ENCODE peak calls at places on chromosomes 4 and X, in four cellular contexts. J is K562, V is GM12891, K is H1. U is an unnamed sample.

GRCh38 chr4:185244763-185245162 is 35.4 kb downstream of the SNX25 start:
- DNase-seq in J (no peak), V (no peak), K (no peak), U (no peak)

GRCh38 chrX:41192880-41193279 is 107.6 kb downstream of the USP9X start:
- DNase-seq in V (no peak), J (no peak), K (no peak), U (no peak)

GRCh38 chrX:137823257-137823656 is 257.3 kb downstream of the ZIC3 start:
- DNase-seq in K (no peak), J (peak), V (no peak), U (no peak)

GRCh38 chr4:76781698-76782595 is 116.0 kb downstream of the SOWAHB start:
- DNase-seq in V (no peak), J (no peak), K (no peak), U (no peak)

GRCh38 chr4:23827971-23828680 is 61.7 kb downstream of the PPARGC1A start:
- DNase-seq in V (no peak), J (no peak), K (no peak), U (no peak)

GRCh38 chr4:100982345-100982744 is 365.0 kb downstream of the PPP3CA start:
- DNase-seq in V (no peak), J (no peak), K (no peak), U (no peak)

GRCh38 chr4:181517521-181517920 is 725.7 kb upstream of the TENM3 start:
- DNase-seq in K (no peak), V (no peak), J (no peak), U (no peak)

GRCh38 chr4:173212379-173212778 is 43.8 kb downstream of the GALNT7 start:
- DNase-seq in J (no peak), K (no peak), V (no peak), U (no peak)

GRCh38 chrX:139933904-139934303 is 1.1 kb upstream of the ATP11C start:
- DNase-seq in J (no peak), K (no peak), V (no peak), U (no peak)

GRCh38 chr4:172691552-172691951 is 477.1 kb upstream of the GALNT7 start:
- DNase-seq in K (no peak), J (no peak), V (no peak), U (no peak)

GRCh38 chrX:136269921-136270320 is 18.7 kb upstream of the MAP7D3 start:
- DNase-seq in J (no peak), V (no peak), K (no peak), U (no peak)

GRCh38 chrX:136271300-136271699 is 20.1 kb upstream of the MAP7D3 start:
- DNase-seq in K (no peak), V (no peak), J (no peak), U (no peak)

GRCh38 chrX:136266828-136267227 is 15.6 kb upstream of the MAP7D3 start:
- DNase-seq in J (no peak), K (no peak), V (no peak), U (no peak)

GRCh38 chrX:136272325-136272724 is 21.1 kb upstream of the MAP7D3 start:
- DNase-seq in V (no peak), K (no peak), J (no peak), U (no peak)

DNA sequence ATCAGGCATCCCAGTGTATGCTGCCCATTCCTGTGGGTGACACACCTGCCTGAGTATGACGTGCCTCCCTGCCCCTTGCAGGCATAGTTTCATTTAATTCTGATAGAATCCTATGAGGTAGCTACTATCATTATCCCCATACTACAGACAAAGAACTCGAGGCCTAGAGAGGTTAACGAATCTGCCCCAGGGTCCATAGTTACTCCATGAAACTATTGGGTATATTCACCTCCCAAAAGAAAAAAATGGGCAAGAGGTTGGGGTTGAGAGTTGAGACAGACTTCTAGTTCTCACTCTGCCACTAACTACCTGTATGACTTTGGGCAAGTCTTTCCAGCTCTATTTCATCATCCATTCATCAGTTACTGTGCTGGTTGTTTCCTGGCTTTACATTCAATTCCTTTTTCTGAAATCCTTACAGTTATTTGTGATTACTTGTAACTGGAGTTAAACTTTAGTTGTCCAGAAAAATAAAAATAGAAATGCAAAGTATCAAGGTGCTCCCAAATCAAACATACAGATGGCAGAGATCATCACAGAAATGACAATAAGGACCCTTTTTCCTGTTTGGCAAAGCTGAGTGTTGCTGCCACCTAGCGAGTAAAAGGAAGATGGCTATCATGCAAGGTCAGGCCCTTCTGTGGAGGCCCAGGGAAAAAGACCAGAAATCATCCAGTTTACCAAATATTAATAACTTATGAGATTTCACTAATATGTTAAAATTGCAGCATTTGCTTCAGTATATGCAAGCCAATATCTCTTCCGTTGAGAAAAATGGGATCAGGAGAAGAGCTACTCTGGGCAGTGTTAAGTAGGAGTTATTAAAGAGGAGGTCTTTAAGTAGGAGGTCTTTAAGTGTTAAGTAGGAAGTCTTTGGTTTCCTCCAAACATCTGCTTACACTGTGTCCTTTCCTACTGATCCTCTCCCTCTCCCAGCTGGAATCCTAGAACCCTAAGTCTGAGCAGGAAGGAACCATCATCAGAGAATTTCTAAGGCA is 17.1 kb upstream of the MAP7D3 start:
- DNase-seq in K (no peak), V (no peak), J (peak), U (no peak)
- TF ChIP-seq TAF1 in K (no peak), V (no peak), J (no peak), U (no peak)

GRCh38 chr4:16261313-16261878 is 35.1 kb upstream of the TAPT1 start:
- DNase-seq in J (no peak), K (no peak), V (no peak), U (no peak)

GRCh38 chr4:16267639-16268038 is 41.4 kb upstream of the TAPT1 start:
- DNase-seq in V (no peak), K (no peak), J (no peak), U (no peak)

GRCh38 chr4:16265820-16266219 is 39.5 kb upstream of the TAPT1 start:
- DNase-seq in J (no peak), K (no peak), V (no peak), U (no peak)

GRCh38 chr4:16262188-16262587 is 35.9 kb upstream of the TAPT1 start:
- DNase-seq in J (no peak), V (no peak), K (no peak), U (no peak)

DNA sequence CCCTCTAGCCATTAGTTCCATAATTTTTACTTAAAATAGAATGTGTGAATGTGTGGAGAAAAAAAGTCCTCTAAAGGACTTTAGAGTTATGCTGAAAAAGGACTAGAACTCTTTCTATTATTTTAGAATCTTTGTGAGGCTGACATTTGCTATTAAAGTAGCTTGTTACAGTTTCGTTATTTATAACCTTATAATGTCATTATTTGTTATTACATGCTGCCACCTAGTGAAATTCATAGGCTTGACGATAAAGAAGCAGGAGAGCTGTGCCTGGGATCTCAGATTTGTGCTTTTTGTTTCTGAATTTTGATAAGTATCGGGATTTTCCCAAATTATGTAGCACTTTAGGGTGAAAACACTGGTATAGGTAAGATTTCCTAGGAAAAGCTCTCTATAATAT is 38.5 kb upstream of the TAPT1 start:
- DNase-seq in V (no peak), K (no peak), J (no peak), U (no peak)
- TF ChIP-seq POLR2AphosphoS5 in V (no peak), K (no peak), J (no peak), U (no peak)

GRCh38 chrX:148618472-148619445 is 118.3 kb downstream of the AFF2 start:
- DNase-seq in J (no peak), V (no peak), K (no peak), U (no peak)

GRCh38 chrX:148624951-148625350 is 124.5 kb downstream of the AFF2 start:
- DNase-seq in K (no peak), J (no peak), V (no peak), U (no peak)

DNA sequence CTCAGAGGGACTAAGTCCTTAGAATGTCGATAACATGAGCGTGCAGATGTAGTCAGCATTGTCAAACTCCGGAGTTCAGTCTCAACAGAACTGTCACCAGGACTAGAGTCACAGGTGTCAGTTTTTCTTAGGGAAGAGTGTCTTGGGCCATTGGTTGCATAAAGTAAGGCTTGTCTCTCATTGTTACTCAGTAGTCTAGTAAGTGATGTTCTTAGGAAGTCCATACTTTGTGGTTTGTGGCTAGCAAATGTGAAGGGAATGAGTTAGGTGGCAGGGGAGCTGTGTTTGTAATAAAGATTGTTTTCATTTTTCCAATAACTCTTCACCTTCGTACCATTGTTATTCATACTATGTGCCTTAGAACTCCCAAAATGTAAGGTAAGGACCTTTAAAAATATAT is 119.6 kb downstream of the AFF2 start:
- DNase-seq in V (no peak), K (no peak), J (no peak), U (no peak)
- TF ChIP-seq TAF1 in V (no peak), K (no peak), J (no peak), U (no peak)

DNA sequence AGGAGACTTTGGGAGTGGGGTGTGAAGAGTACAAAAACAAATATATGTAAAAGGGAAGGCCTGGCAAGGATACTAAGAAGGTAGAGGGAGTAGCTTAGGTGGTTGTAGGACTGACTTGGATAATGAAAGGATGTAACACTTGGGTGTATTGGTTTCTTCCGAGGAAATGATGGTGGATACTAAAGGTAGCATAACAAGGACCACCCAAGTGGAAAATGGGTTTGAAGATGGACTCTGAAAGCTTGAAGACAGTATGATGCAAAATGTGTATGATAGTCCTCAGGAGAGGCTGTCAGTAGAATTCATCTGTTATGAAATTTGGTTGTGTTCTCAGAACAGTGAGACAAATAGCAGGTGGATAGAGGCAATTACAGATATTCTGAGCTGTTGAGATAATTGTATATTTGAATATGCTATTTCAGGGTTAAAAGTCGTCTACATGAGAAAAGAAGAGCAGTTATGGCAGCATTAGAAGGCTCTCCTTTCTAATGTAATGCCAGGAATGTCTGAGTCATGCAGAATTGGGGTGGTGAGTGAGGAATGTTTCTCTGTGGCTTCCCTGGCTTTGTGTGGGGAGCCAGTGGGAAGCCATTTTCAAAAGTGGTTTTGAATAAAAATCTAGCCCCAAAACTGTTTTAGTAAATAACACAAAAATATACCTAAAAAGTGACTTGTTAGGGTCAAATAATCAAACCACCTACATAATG is 75.6 kb downstream of the FHIP1A start:
- DNase-seq in J (no peak), K (peak), V (no peak), U (no peak)
- TF ChIP-seq POLR2AphosphoS5 in J (no peak), K (no peak), V (no peak), U (no peak)

GRCh38 chrX:38278682-38279081 is 48.6 kb downstream of the RPGR start:
- DNase-seq in V (no peak), K (no peak), J (no peak), U (no peak)

GRCh38 chrX:38277802-38278201 is 49.5 kb downstream of the RPGR start:
- DNase-seq in V (no peak), K (no peak), J (no peak), U (no peak)

GRCh38 chrX:38275615-38276014 is 51.7 kb downstream of the RPGR start:
- DNase-seq in J (no peak), K (no peak), V (no peak), U (no peak)

GRCh38 chrX:38276089-38276488 is 51.2 kb downstream of the RPGR start:
- DNase-seq in K (no peak), V (no peak), J (no peak), U (no peak)

DNA sequence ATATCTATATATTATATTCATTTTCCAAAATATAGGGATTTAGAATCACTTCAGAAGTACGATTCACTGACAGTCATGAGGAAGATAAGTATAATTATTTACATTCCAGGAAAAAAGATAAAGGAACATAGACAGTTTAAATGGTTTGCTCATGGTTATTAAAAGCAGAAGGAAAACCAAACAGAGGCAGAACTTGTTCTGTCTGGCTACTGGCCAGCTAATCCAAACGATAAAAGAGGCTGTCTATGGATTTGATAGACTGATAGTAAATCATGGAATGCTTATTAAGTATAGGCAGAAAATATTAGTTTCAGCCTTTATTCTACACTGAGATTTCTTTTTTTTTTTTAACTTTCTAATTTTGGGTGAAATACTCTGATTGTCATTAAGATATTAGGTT is 50.2 kb downstream of the RPGR start:
- DNase-seq in K (no peak), J (no peak), V (no peak), U (no peak)
- TF ChIP-seq TAF1 in K (no peak), J (no peak), V (no peak), U (no peak)

GRCh38 chr4:103137446-103137827 is 37.8 kb upstream of the BDH2 start:
- DNase-seq in V (no peak), J (no peak), K (no peak), U (no peak)

GRCh38 chr4:103136671-103137445 is 37.2 kb upstream of the BDH2 start:
- DNase-seq in V (no peak), J (no peak), K (no peak), U (no peak)
- TF ChIP-seq POLR2AphosphoS5 in V (no peak), J (no peak), K (no peak), U (no peak)

GRCh38 chr4:44632733-44633132 is 18.7 kb downstream of the YIPF7 start:
- DNase-seq in V (no peak), J (no peak), K (no peak), U (no peak)

GRCh38 chr4:44638091-44638490 is 13.3 kb downstream of the YIPF7 start:
- DNase-seq in V (no peak), J (no peak), K (no peak), U (no peak)
- TF ChIP-seq TAF1 in V (no peak), J (no peak), K (no peak), U (no peak)

GRCh38 chr4:94453534-94453963 is 1.8 kb downstream of the PDLIM5 start:
- DNase-seq in J (no peak), V (no peak), K (no peak), U (no peak)

GRCh38 chr4:94451051-94451404 is 714 bp upstream of the PDLIM5 start:
- DNase-seq in J (no peak), K (no peak), V (no peak), U (no peak)

GRCh38 chr4:94454405-94454804 is 2.7 kb downstream of the PDLIM5 start:
- DNase-seq in V (no peak), J (no peak), K (no peak), U (no peak)

GRCh38 chr4:94451669-94452475 is at the start of gene PDLIM5:
- DNase-seq in V (peak), J (peak), K (peak), U (peak)

DNA sequence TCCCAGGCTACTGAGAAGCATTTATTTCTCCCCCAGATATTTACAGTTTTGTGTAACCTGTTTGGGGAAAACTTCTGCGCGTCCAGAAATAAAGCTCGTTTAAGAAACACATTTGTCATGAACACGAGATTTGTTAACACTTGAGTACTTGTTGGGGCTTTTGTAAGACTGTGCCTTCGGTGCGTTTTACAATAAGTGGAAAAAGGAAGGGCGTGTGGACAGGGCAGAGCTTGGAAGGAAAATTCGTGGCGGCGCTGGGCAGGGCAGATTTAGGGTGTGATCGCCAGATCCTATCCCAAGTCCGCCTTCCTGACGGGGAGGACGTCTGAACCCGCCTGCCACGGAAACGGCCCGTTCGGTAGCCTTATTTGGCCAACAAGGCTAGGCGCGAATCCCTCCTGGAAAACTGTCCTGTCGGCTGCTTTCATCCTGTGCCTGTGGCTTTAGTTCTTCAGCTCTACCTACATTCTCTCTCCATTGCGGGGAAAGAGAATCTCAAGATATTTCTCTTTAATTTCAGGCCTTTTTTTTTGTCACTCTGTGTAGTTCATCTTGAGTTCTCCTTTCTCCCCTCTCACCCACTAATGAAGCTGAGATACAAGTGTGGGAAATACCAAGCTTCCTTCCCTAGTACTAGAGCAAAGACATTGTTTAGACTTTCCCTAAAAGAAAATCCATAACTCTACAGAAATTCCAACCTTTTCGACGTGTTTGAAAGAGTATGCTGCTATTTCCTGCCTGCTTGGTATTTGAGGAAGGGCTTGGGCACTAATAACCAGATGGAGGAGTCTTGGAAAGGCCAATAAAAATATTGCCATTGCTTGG is 946 bp downstream of the PDLIM5 start:
- DNase-seq in K (peak), J (peak), V (no peak), U (no peak)
- TF ChIP-seq POLR2AphosphoS5 in K (peak), J (no peak), V (no peak), U (no peak)

GRCh38 chr4:9898596-9899345 is 117.3 kb downstream of the DRD5 start:
- DNase-seq in K (peak), J (no peak), V (peak), U (no peak)

GRCh38 chr4:9906996-9907395 is 114.3 kb downstream of the SLC2A9 start:
- DNase-seq in J (no peak), K (no peak), V (no peak), U (no peak)

GRCh38 chr4:9904976-9905587 is 116.2 kb downstream of the SLC2A9 start:
- DNase-seq in J (no peak), V (no peak), K (no peak), U (no peak)

DNA sequence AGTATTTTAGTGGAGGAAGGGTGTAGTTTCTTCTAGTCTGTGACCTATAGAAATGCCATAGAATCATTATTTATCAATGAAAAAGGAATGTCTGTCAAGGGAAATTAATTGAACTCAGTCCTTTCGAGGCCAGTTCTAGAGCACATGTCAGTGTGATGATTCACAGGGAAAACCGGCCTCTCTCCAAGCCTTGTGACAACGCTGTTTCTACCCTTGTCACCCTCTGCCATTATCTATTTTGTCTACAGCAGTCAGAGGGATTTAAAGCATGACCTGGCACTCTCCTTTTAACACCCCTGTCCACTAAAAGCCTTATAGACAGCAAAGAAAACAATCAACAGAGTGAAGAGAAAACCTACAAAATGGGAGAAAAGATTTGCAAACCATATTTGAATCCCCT is 119.8 kb downstream of the DRD5 start:
- DNase-seq in K (no peak), J (no peak), V (no peak), U (no peak)
- TF ChIP-seq TAF1 in K (no peak), J (no peak), V (no peak), U (no peak)

GRCh38 chr4:69828828-69829227 is 31.1 kb downstream of the SULT1E1 start:
- DNase-seq in J (no peak), K (no peak), V (no peak), U (no peak)
- TF ChIP-seq POLR2AphosphoS5 in J (no peak), K (no peak), V (no peak), U (no peak)

U was measured in GM12892.